ENCODE peak calls at places on chromosomes 5 and 9, in ten cellular contexts. H is AG04450; Y is coronary artery; D is effector memory CD4-positive, alpha-beta T cell; A is astrocyte; I is CD4-positive, alpha-beta T cell; J is keratinocyte; C is tibial artery; U is PC-9; X is neural progenitor cell. K is an unnamed sample.
A peak's percentile ranks its signal among the peaks of the same experiment; 100 is the strongest.

GRCh38 chr9:21611896-21612295 is 129.8 kb upstream of the IFNE start:
- DNase-seq in H (no peak), Y (no peak), D (no peak), A (no peak), I (peak; percentile 8), J (peak; percentile 65), C (no peak), U (no peak), X (no peak), K (no peak)

GRCh38 chr9:136098844-136099243 is 3.8 kb upstream of the NACC2 start:
- DNase-seq in H (no peak), Y (no peak), D (no peak), A (no peak), I (no peak), J (no peak), C (no peak), U (no peak), X (no peak), K (no peak)

GRCh38 chr5:16453609-16454008 is 12.0 kb downstream of the ZNF622 start:
- DNase-seq in H (no peak), Y (no peak), D (no peak), A (no peak), I (no peak), J (no peak), C (no peak), U (no peak), X (peak; percentile 28), K (no peak)

GRCh38 chr9:29144476-29144875 is 1571.2 kb upstream of the C9orf72 start:
- DNase-seq in H (no peak), Y (no peak), D (no peak), A (peak; percentile 6), I (no peak), J (no peak), C (no peak), U (no peak), X (no peak), K (no peak)

GRCh38 chr5:79858097-79858723 is 132.9 kb downstream of the MTX3 start:
- DNase-seq in H (no peak), Y (no peak), D (peak; percentile 43), A (peak; percentile 15), I (peak; percentile 77), J (peak; percentile 28), C (peak; percentile 68), U (peak; percentile 65), X (peak; percentile 64), K (peak; percentile 94)

GRCh38 chr5:21791304-21791703 is 1061.8 kb downstream of the CDH12 start:
- DNase-seq in H (no peak), Y (no peak), D (no peak), A (peak; percentile 23), I (no peak), J (no peak), C (no peak), U (no peak), X (no peak), K (no peak)

GRCh38 chr5:132528866-132529634 is 14.3 kb downstream of the IL5 start:
- DNase-seq in H (no peak), Y (no peak), D (no peak), A (no peak), I (no peak), J (no peak), C (no peak), U (no peak), X (no peak), K (no peak)

GRCh38 chr5:40381676-40382363 is 297.9 kb upstream of the PTGER4 start:
- DNase-seq in H (no peak), Y (no peak), D (no peak), A (peak; percentile 19), I (no peak), J (peak; percentile 81), C (no peak), U (no peak), X (no peak), K (no peak)

GRCh38 chr5:54243483-54244080 is 66.8 kb downstream of the ARL15 start:
- DNase-seq in H (peak; percentile 10), Y (no peak), D (no peak), A (peak; percentile 15), I (peak; percentile 11), J (no peak), C (no peak), U (peak; percentile 1), X (peak; percentile 58), K (peak; percentile 66)

GRCh38 chr9:2964485-2964884 is 120.6 kb upstream of the PUM3 start:
- DNase-seq in H (no peak), Y (no peak), D (no peak), A (no peak), I (no peak), J (no peak), C (no peak), U (no peak), X (no peak), K (no peak)

GRCh38 chr9:2963307-2963706 is 119.4 kb upstream of the PUM3 start:
- DNase-seq in H (no peak), Y (no peak), D (no peak), A (no peak), I (no peak), J (no peak), C (no peak), U (no peak), X (no peak), K (no peak)

GRCh38 chr9:2970864-2971263 is 127.0 kb upstream of the PUM3 start:
- DNase-seq in H (no peak), Y (no peak), D (no peak), A (no peak), I (no peak), J (no peak), C (no peak), U (no peak), X (no peak), K (no peak)

GRCh38 chr9:2966846-2967372 is 123.0 kb upstream of the PUM3 start:
- DNase-seq in H (no peak), Y (no peak), D (no peak), A (no peak), I (no peak), J (no peak), C (no peak), U (no peak), X (no peak), K (no peak)

GRCh38 chr9:2967779-2968178 is 123.9 kb upstream of the PUM3 start:
- DNase-seq in H (no peak), Y (no peak), D (no peak), A (no peak), I (no peak), J (peak; percentile 4), C (no peak), U (no peak), X (no peak), K (no peak)
- H3K27ac ChIP-seq in H (no peak overlapping the region), Y (no peak overlapping the region), D (no peak overlapping the region), A (no peak overlapping the region), I (no peak overlapping the region), J (no peak overlapping the region), C (no peak overlapping the region), U (no peak overlapping the region), X (no peak overlapping the region), K (no peak overlapping the region)

GRCh38 chr9:103533318-103533717 is 538.2 kb downstream of the CYLC2 start:
- DNase-seq in H (no peak), Y (no peak), D (no peak), A (no peak), I (no peak), J (no peak), C (no peak), U (no peak), X (no peak), K (no peak)
- H3K27ac ChIP-seq in H (no peak overlapping the region), Y (no peak overlapping the region), D (no peak overlapping the region), A (no peak overlapping the region), I (no peak overlapping the region), J (no peak overlapping the region), C (no peak overlapping the region), U (no peak overlapping the region), X (no peak overlapping the region), K (no peak overlapping the region)

GRCh38 chr5:58924306-58924705 is 341.4 kb downstream of the RAB3C start:
- DNase-seq in H (no peak), Y (no peak), D (no peak), A (peak; percentile 28), I (no peak), J (no peak), C (no peak), U (no peak), X (peak; percentile 49), K (no peak)

GRCh38 chr5:58922392-58923171 is 339.7 kb downstream of the RAB3C start:
- DNase-seq in H (no peak), Y (peak; percentile 95), D (no peak), A (peak; percentile 83), I (no peak), J (no peak), C (peak; percentile 84), U (no peak), X (no peak), K (no peak)

GRCh38 chr5:58921106-58921505 is 338.2 kb downstream of the RAB3C start:
- DNase-seq in H (no peak), Y (no peak), D (no peak), A (peak; percentile 22), I (no peak), J (no peak), C (no peak), U (no peak), X (no peak), K (no peak)

GRCh38 chr5:58925627-58926545 is 343.0 kb downstream of the RAB3C start:
- DNase-seq in H (no peak), Y (no peak), D (no peak), A (peak; percentile 32), I (no peak), J (no peak), C (no peak), U (no peak), X (peak; percentile 54), K (no peak)

GRCh38 chr5:58923355-58923754 is 340.5 kb downstream of the RAB3C start:
- DNase-seq in H (no peak), Y (no peak), D (no peak), A (no peak), I (no peak), J (no peak), C (no peak), U (no peak), X (no peak), K (no peak)
- H3K27ac ChIP-seq in H (no peak overlapping the region), Y (peak overlapping the region; percentile 95), D (no peak overlapping the region), A (no peak overlapping the region), I (no peak overlapping the region), J (no peak overlapping the region), C (peak overlapping the region; percentile 92), U (no peak overlapping the region), X (no peak overlapping the region), K (no peak overlapping the region)

GRCh38 chr5:151580239-151580638 is 10.9 kb downstream of the FAT2 start:
- DNase-seq in H (no peak), Y (no peak), D (no peak), A (no peak), I (no peak), J (no peak), C (no peak), U (no peak), X (no peak), K (no peak)

GRCh38 chr5:151574597-151574996 is 16.5 kb downstream of the FAT2 start:
- DNase-seq in H (no peak), Y (no peak), D (no peak), A (no peak), I (no peak), J (no peak), C (no peak), U (no peak), X (no peak), K (no peak)

GRCh38 chr5:151578326-151579025 is 12.7 kb downstream of the FAT2 start:
- DNase-seq in H (no peak), Y (no peak), D (no peak), A (no peak), I (no peak), J (no peak), C (no peak), U (no peak), X (no peak), K (no peak)

GRCh38 chr5:151580858-151581257 is 10.3 kb downstream of the FAT2 start:
- DNase-seq in H (no peak), Y (no peak), D (no peak), A (no peak), I (no peak), J (no peak), C (no peak), U (no peak), X (no peak), K (peak; percentile 77)

GRCh38 chr5:151577566-151577965 is 13.6 kb downstream of the FAT2 start:
- DNase-seq in H (no peak), Y (no peak), D (no peak), A (no peak), I (no peak), J (no peak), C (no peak), U (no peak), X (no peak), K (no peak)
- H3K27ac ChIP-seq in H (no peak overlapping the region), Y (no peak overlapping the region), D (no peak overlapping the region), A (no peak overlapping the region), I (no peak overlapping the region), J (peak overlapping the region; percentile 5), C (no peak overlapping the region), U (no peak overlapping the region), X (no peak overlapping the region), K (no peak overlapping the region)

K was measured in endodermal cell.